ENCODE peak calls at places on chromosomes 11 and 22, in seven cellular contexts. One of them, this sample, is unnamed.

GRCh38 chr22:42080287-42080686 is 787 bp downstream of the SMDT1 start:
- DNase-seq in neuronal stem cell: no peak
- DNase-seq in H1: no peak
- DNase-seq in IMR-90: peak; percentile 53
- DNase-seq in H9: no peak
- DNase-seq in mesenchymal stem cell: peak; percentile 75
- DNase-seq in mesendoderm: peak; percentile 25
- DNase-seq in this sample: peak; percentile 20

GRCh38 chr11:58133329-58134076 is 8.2 kb upstream of the OR9I1 start:
- DNase-seq in neuronal stem cell: no peak
- DNase-seq in H1: no peak
- DNase-seq in IMR-90: no peak
- DNase-seq in H9: no peak
- DNase-seq in mesenchymal stem cell: no peak
- DNase-seq in mesendoderm: peak; percentile 67
- DNase-seq in this sample: no peak

GRCh38 chr22:19443544-19444211 is 3.8 kb downstream of the C22orf39 start:
- DNase-seq in neuronal stem cell: no peak
- DNase-seq in H1: no peak
- DNase-seq in IMR-90: no peak
- DNase-seq in H9: no peak
- DNase-seq in mesenchymal stem cell: no peak
- DNase-seq in mesendoderm: no peak
- DNase-seq in this sample: no peak

GRCh38 chr11:81005595-81005994 is 1564.8 kb upstream of the TENM4 start:
- DNase-seq in neuronal stem cell: no peak
- DNase-seq in H1: no peak
- DNase-seq in IMR-90: peak; percentile 80
- DNase-seq in H9: no peak
- DNase-seq in mesenchymal stem cell: peak; percentile 90
- DNase-seq in mesendoderm: peak; percentile 23
- DNase-seq in this sample: peak; percentile 17

GRCh38 chr22:39603345-39603744 is 32.8 kb downstream of the CACNA1I start:
- DNase-seq in neuronal stem cell: no peak
- DNase-seq in H1: no peak
- DNase-seq in IMR-90: no peak
- DNase-seq in H9: no peak
- DNase-seq in mesenchymal stem cell: no peak
- DNase-seq in mesendoderm: no peak
- DNase-seq in this sample: no peak

GRCh38 chr22:25112538-25113253 is 87.0 kb upstream of the CRYBB3 start:
- DNase-seq in neuronal stem cell: no peak
- DNase-seq in H1: no peak
- DNase-seq in IMR-90: no peak
- DNase-seq in H9: no peak
- DNase-seq in mesenchymal stem cell: no peak
- DNase-seq in mesendoderm: peak; percentile 44
- DNase-seq in this sample: no peak

GRCh38 chr11:62680825-62681240 is 2.0 kb upstream of the UBXN1 start:
- DNase-seq in neuronal stem cell: no peak
- DNase-seq in H1: no peak
- DNase-seq in IMR-90: peak; percentile 87
- DNase-seq in H9: no peak
- DNase-seq in mesenchymal stem cell: peak; percentile 90
- DNase-seq in mesendoderm: peak; percentile 50
- DNase-seq in this sample: peak; percentile 38

GRCh38 chr22:44913198-44913983 is 96.4 kb downstream of the PHF21B start:
- DNase-seq in neuronal stem cell: no peak
- DNase-seq in H1: no peak
- DNase-seq in IMR-90: no peak
- DNase-seq in H9: no peak
- DNase-seq in mesenchymal stem cell: no peak
- DNase-seq in mesendoderm: no peak
- DNase-seq in this sample: no peak

GRCh38 chr11:75588067-75588481 is 26.0 kb downstream of the SERPINH1 start:
- DNase-seq in neuronal stem cell: no peak
- DNase-seq in H1: no peak
- DNase-seq in IMR-90: no peak
- DNase-seq in H9: no peak
- DNase-seq in mesenchymal stem cell: no peak
- DNase-seq in mesendoderm: no peak
- DNase-seq in this sample: no peak

GRCh38 chr11:111457731-111458368 is 54.3 kb downstream of the BTG4 start:
- DNase-seq in neuronal stem cell: no peak
- DNase-seq in H1: no peak
- DNase-seq in IMR-90: no peak
- DNase-seq in H9: no peak
- DNase-seq in mesenchymal stem cell: no peak
- DNase-seq in mesendoderm: no peak
- DNase-seq in this sample: no peak

GRCh38 chr11:8533332-8533731 is 60.7 kb downstream of the STK33 start:
- DNase-seq in neuronal stem cell: no peak
- DNase-seq in H1: no peak
- DNase-seq in IMR-90: no peak
- DNase-seq in H9: no peak
- DNase-seq in mesenchymal stem cell: no peak
- DNase-seq in mesendoderm: peak; percentile 15
- DNase-seq in this sample: no peak

GRCh38 chr11:65419773-65420481 is 2.7 kb upstream of the NEAT1 start:
- DNase-seq in neuronal stem cell: no peak
- DNase-seq in H1: no peak
- DNase-seq in IMR-90: peak; percentile 89
- DNase-seq in H9: peak; percentile 80
- DNase-seq in mesenchymal stem cell: peak; percentile 98
- DNase-seq in mesendoderm: peak; percentile 65
- DNase-seq in this sample: peak; percentile 89

GRCh38 chr11:35145249-35145648 is 6.3 kb downstream of the CD44 start:
- DNase-seq in neuronal stem cell: no peak
- DNase-seq in H1: no peak
- DNase-seq in IMR-90: peak; percentile 60
- DNase-seq in H9: no peak
- DNase-seq in mesenchymal stem cell: peak; percentile 60
- DNase-seq in mesendoderm: no peak
- DNase-seq in this sample: no peak
- H3K79me1 ChIP-seq in neuronal stem cell: no peaks in the 10 kb centered on the region
- H3K79me1 ChIP-seq in H1: no peaks in the 10 kb centered on the region
- H3K79me1 ChIP-seq in IMR-90: peaks cover 3% of the 10 kb centered on the region
- H3K79me1 ChIP-seq in H9: no peaks in the 10 kb centered on the region
- H3K79me1 ChIP-seq in mesenchymal stem cell: no peaks in the 10 kb centered on the region
- H3K79me1 ChIP-seq in mesendoderm: no peaks in the 10 kb centered on the region
- H3K79me1 ChIP-seq in this sample: no peaks in the 10 kb centered on the region

GRCh38 chr22:47633111-47633510 is 870.7 kb downstream of the TBC1D22A start:
- DNase-seq in neuronal stem cell: no peak
- DNase-seq in H1: no peak
- DNase-seq in IMR-90: no peak
- DNase-seq in H9: no peak
- DNase-seq in mesenchymal stem cell: no peak
- DNase-seq in mesendoderm: no peak
- DNase-seq in this sample: no peak

GRCh38 chr22:47634342-47634741 is 871.9 kb downstream of the TBC1D22A start:
- DNase-seq in neuronal stem cell: no peak
- DNase-seq in H1: no peak
- DNase-seq in IMR-90: no peak
- DNase-seq in H9: no peak
- DNase-seq in mesenchymal stem cell: no peak
- DNase-seq in mesendoderm: peak; percentile 55
- DNase-seq in this sample: no peak

GRCh38 chr22:47630741-47631534 is 868.5 kb downstream of the TBC1D22A start:
- DNase-seq in neuronal stem cell: no peak
- DNase-seq in H1: no peak
- DNase-seq in IMR-90: no peak
- DNase-seq in H9: no peak
- DNase-seq in mesenchymal stem cell: no peak
- DNase-seq in mesendoderm: no peak
- DNase-seq in this sample: no peak

GRCh38 chr22:47631571-47632102 is 869.2 kb downstream of the TBC1D22A start:
- DNase-seq in neuronal stem cell: no peak
- DNase-seq in H1: no peak
- DNase-seq in IMR-90: no peak
- DNase-seq in H9: no peak
- DNase-seq in mesenchymal stem cell: no peak
- DNase-seq in mesendoderm: no peak
- DNase-seq in this sample: no peak

GRCh38 chr22:47632646-47633045 is 870.2 kb downstream of the TBC1D22A start:
- DNase-seq in neuronal stem cell: no peak
- DNase-seq in H1: no peak
- DNase-seq in IMR-90: no peak
- DNase-seq in H9: no peak
- DNase-seq in mesenchymal stem cell: no peak
- DNase-seq in mesendoderm: no peak
- DNase-seq in this sample: no peak
- H3K79me1 ChIP-seq in neuronal stem cell: no peaks in the 10 kb centered on the region
- H3K79me1 ChIP-seq in H1: no peaks in the 10 kb centered on the region
- H3K79me1 ChIP-seq in IMR-90: no peaks in the 10 kb centered on the region
- H3K79me1 ChIP-seq in H9: no peaks in the 10 kb centered on the region
- H3K79me1 ChIP-seq in mesenchymal stem cell: no peaks in the 10 kb centered on the region
- H3K79me1 ChIP-seq in mesendoderm: no peaks in the 10 kb centered on the region
- H3K79me1 ChIP-seq in this sample: no peaks in the 10 kb centered on the region

DNA sequence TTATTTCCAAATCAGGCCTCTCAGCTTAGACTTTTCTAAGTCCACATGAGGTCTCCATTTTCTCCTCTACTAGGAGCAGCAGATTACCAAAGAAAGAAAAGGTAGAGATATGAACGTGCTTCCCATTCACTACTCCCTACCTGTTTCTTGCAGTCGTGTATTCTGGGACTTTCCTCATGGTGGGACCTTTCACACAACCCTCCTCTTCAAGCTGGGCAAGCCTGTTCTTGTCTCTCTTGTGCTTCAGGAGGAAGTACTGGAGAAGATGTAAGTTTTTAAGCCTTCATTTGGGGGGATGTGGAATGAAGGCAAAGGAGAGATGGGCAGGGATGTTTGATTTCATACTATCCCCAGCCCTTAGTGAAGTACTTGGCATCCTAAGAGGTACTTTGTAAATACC is 128.8 kb upstream of the SESN3 start:
- DNase-seq in neuronal stem cell: no peak
- DNase-seq in H1: no peak
- DNase-seq in IMR-90: no peak
- DNase-seq in H9: no peak
- DNase-seq in mesenchymal stem cell: no peak
- DNase-seq in mesendoderm: peak; percentile 40
- DNase-seq in this sample: no peak
- H3K79me1 ChIP-seq in neuronal stem cell: no peaks in the 10 kb centered on the region
- H3K79me1 ChIP-seq in H1: no peaks in the 10 kb centered on the region
- H3K79me1 ChIP-seq in IMR-90: no peaks in the 10 kb centered on the region
- H3K79me1 ChIP-seq in H9: no peaks in the 10 kb centered on the region
- H3K79me1 ChIP-seq in mesenchymal stem cell: no peaks in the 10 kb centered on the region
- H3K79me1 ChIP-seq in mesendoderm: no peaks in the 10 kb centered on the region
- H3K79me1 ChIP-seq in this sample: peaks cover 10% of the 10 kb centered on the region

DNA sequence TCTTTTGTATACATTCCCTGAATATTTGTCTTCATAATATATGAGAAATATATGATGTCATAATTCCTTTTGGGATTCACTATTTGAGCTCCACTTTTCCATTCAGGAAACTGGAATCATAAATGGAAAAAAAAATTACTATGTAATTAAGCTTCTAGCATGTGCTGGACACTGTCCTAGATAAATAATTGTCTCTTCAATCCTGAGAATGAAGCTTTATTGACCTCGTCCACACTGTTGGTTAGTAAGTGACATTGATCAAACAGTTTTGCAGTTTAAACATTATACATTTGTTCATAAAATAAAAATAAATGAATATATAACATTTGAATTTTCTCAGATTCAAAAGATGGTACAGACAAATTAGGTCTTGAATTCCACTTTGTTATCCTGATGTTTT is 1691.2 kb downstream of the LRRC4C start:
- DNase-seq in neuronal stem cell: no peak
- DNase-seq in H1: no peak
- DNase-seq in IMR-90: no peak
- DNase-seq in H9: no peak
- DNase-seq in mesenchymal stem cell: no peak
- DNase-seq in mesendoderm: no peak
- DNase-seq in this sample: no peak
- H3K79me1 ChIP-seq in neuronal stem cell: no peaks in the 10 kb centered on the region
- H3K79me1 ChIP-seq in H1: no peaks in the 10 kb centered on the region
- H3K79me1 ChIP-seq in IMR-90: no peaks in the 10 kb centered on the region
- H3K79me1 ChIP-seq in H9: no peaks in the 10 kb centered on the region
- H3K79me1 ChIP-seq in mesenchymal stem cell: no peaks in the 10 kb centered on the region
- H3K79me1 ChIP-seq in mesendoderm: no peaks in the 10 kb centered on the region
- H3K79me1 ChIP-seq in this sample: no peaks in the 10 kb centered on the region

GRCh38 chr11:115580416-115580815 is 76.2 kb upstream of the CADM1 start:
- DNase-seq in neuronal stem cell: no peak
- DNase-seq in H1: no peak
- DNase-seq in IMR-90: no peak
- DNase-seq in H9: no peak
- DNase-seq in mesenchymal stem cell: no peak
- DNase-seq in mesendoderm: peak; percentile 43
- DNase-seq in this sample: no peak
- H3K79me1 ChIP-seq in neuronal stem cell: no peaks in the 10 kb centered on the region
- H3K79me1 ChIP-seq in H1: no peaks in the 10 kb centered on the region
- H3K79me1 ChIP-seq in IMR-90: no peaks in the 10 kb centered on the region
- H3K79me1 ChIP-seq in H9: no peaks in the 10 kb centered on the region
- H3K79me1 ChIP-seq in mesenchymal stem cell: no peaks in the 10 kb centered on the region
- H3K79me1 ChIP-seq in mesendoderm: no peaks in the 10 kb centered on the region
- H3K79me1 ChIP-seq in this sample: peaks cover 18% of the 10 kb centered on the region

GRCh38 chr11:15293975-15294374 is 179.3 kb downstream of the INSC start:
- DNase-seq in neuronal stem cell: no peak
- DNase-seq in H1: no peak
- DNase-seq in IMR-90: no peak
- DNase-seq in H9: no peak
- DNase-seq in mesenchymal stem cell: no peak
- DNase-seq in mesendoderm: no peak
- DNase-seq in this sample: no peak
- H3K79me1 ChIP-seq in neuronal stem cell: no peaks in the 10 kb centered on the region
- H3K79me1 ChIP-seq in H1: no peaks in the 10 kb centered on the region
- H3K79me1 ChIP-seq in IMR-90: no peaks in the 10 kb centered on the region
- H3K79me1 ChIP-seq in H9: no peaks in the 10 kb centered on the region
- H3K79me1 ChIP-seq in mesenchymal stem cell: no peaks in the 10 kb centered on the region
- H3K79me1 ChIP-seq in mesendoderm: no peaks in the 10 kb centered on the region
- H3K79me1 ChIP-seq in this sample: no peaks in the 10 kb centered on the region